ENCODE peak calls at places on chromosomes 7 and 10, in six cellular contexts. W is stimulated activated CD8-positive, alpha-beta memory T cell treated with anti-CD3 and anti-CD28 coated beads, Interleukin-4, amount 100 ng/mL, for 24 hours; B is SK-N-MC; G is endothelial cell of umbilical vein; M is activated T-helper 1 cell treated with anti-CD3 and anti-CD28 coated beads, Interleukin-2, amount 50 U/mL, for 16 hours; Y is activated CD4-positive, CD25-positive, alpha-beta regulatory T cell. C is an unnamed sample.

GRCh38 chr7:151400626-151401315 is 9.1 kb downstream of the WDR86 start:
- DNase-seq in W (no peak), B (no peak), G (no peak), M (no peak), Y (no peak), C (no peak)

GRCh38 chr10:36788152-36788551 is 337.2 kb upstream of the ANKRD30A start:
- DNase-seq in W (no peak), B (no peak), G (no peak), M (no peak), Y (no peak), C (no peak)

GRCh38 chr7:370775-371118 is 80.8 kb downstream of the FOXL3 start:
- DNase-seq in W (no peak), B (no peak), G (no peak), M (no peak), Y (no peak), C (no peak)

GRCh38 chr7:64775289-64775688 is 18.9 kb upstream of the ZNF138 start:
- DNase-seq in W (no peak), B (no peak), G (no peak), M (no peak), Y (no peak), C (no peak)

GRCh38 chr7:102173669-102174068 is 113.0 kb upstream of the SH2B2 start:
- DNase-seq in W (no peak), B (no peak), G (peak; percentile 13), M (no peak), Y (no peak), C (no peak)

GRCh38 chr7:71733108-71733870 is 601.3 kb downstream of the GALNT17 start:
- DNase-seq in W (peak; percentile 34), B (peak; percentile 87), G (peak; percentile 14), M (peak; percentile 24), Y (peak; percentile 3), C (peak; percentile 55)

GRCh38 chr10:84269773-84270172 is 24.9 kb downstream of the RGR start:
- DNase-seq in W (no peak), B (no peak), G (no peak), M (no peak), Y (no peak), C (no peak)

GRCh38 chr10:62373995-62374861 is at the start of gene ZNF365:
- DNase-seq in W (peak; percentile 33), B (no peak), G (no peak), M (no peak), Y (peak; percentile 4), C (peak; percentile 53)

GRCh38 chr10:71213761-71214440 is 1.5 kb downstream of the UNC5B start:
- DNase-seq in W (no peak), B (no peak), G (peak; percentile 29), M (no peak), Y (no peak), C (peak; percentile 51)

GRCh38 chr10:44312401-44312800 is 72.5 kb downstream of the CXCL12 start:
- DNase-seq in W (no peak), B (no peak), G (no peak), M (no peak), Y (no peak), C (no peak)

GRCh38 chr7:104923010-104923421 is 91.0 kb upstream of the KMT2E start:
- DNase-seq in W (peak; percentile 54), B (peak; percentile 45), G (peak; percentile 95), M (peak; percentile 35), Y (peak; percentile 15), C (peak; percentile 80)

GRCh38 chr7:156544199-156544598 is 96.4 kb upstream of the RNF32 start:
- DNase-seq in W (no peak), B (no peak), G (no peak), M (no peak), Y (no peak), C (no peak)

GRCh38 chr7:117793496-117793895 is 79.7 kb downstream of the CTTNBP2 start:
- DNase-seq in W (no peak), B (no peak), G (no peak), M (no peak), Y (no peak), C (no peak)

GRCh38 chr10:60944159-60944909 is at the start of gene RHOBTB1:
- DNase-seq in W (no peak), B (no peak), G (peak; percentile 85), M (no peak), Y (no peak), C (peak; percentile 81)